ENCODE peak calls at places on chromosome 10, in four cellular contexts. E, R, Q and I are unnamed samples.

GRCh38 chr10:75429159-75429827 is 2.1 kb upstream of the LRMDA start:
- DNase-seq in E (no peak), R (no peak), Q (no peak), I (no peak)

GRCh38 chr10:123868058-123868995 is 23.3 kb downstream of the CPXM2 start:
- DNase-seq in E (no peak), R (no peak), Q (no peak), I (no peak)

GRCh38 chr10:36187382-36188042 is 545.4 kb upstream of the FZD8 start:
- DNase-seq in E (no peak), R (no peak), Q (no peak), I (no peak)

GRCh38 chr10:69486922-69487730 is 35.9 kb downstream of the TSPAN15 start:
- DNase-seq in E (no peak), R (no peak), Q (no peak), I (peak)

GRCh38 chr10:93465806-93466675 is 16.1 kb downstream of the MYOF start:
- DNase-seq in E (no peak), R (peak), Q (peak), I (peak)

GRCh38 chr10:18136056-18136916 is 3.9 kb upstream of the CACNB2 start:
- DNase-seq in E (no peak), R (no peak), Q (no peak), I (no peak)

GRCh38 chr10:58440484-58440883 is 55.3 kb downstream of the TFAM start:
- DNase-seq in E (no peak), R (no peak), Q (no peak), I (no peak)

GRCh38 chr10:128540806-128541739 is 414.9 kb upstream of the MKI67 start:
- DNase-seq in E (peak), R (peak), Q (no peak), I (no peak)

GRCh38 chr10:36412942-36413341 is 712.5 kb upstream of the ANKRD30A start:
- DNase-seq in E (no peak), R (no peak), Q (no peak), I (peak)

GRCh38 chr10:69506834-69507643 is 55.8 kb downstream of the TSPAN15 start:
- DNase-seq in E (no peak), R (no peak), Q (peak), I (no peak)

GRCh38 chr10:45433716-45434469 is 59.9 kb downstream of the ALOX5 start:
- DNase-seq in E (no peak), R (peak), Q (no peak), I (no peak)

GRCh38 chr10:104559935-104560334 is 81.2 kb upstream of the SORCS3 start:
- DNase-seq in E (no peak), R (no peak), Q (no peak), I (no peak)

GRCh38 chr10:110274629-110275028 is 30.1 kb downstream of the SMNDC1 start:
- DNase-seq in E (no peak), R (no peak), Q (peak), I (no peak)

GRCh38 chr10:67818323-67818722 is 19.7 kb downstream of the DNAJC12 start:
- DNase-seq in E (no peak), R (no peak), Q (peak), I (peak)

GRCh38 chr10:51894752-51895151 is 195.4 kb upstream of the CSTF2T start:
- DNase-seq in E (no peak), R (no peak), Q (no peak), I (no peak)

GRCh38 chr10:99874341-99875085 is 92.1 kb downstream of the ABCC2 start:
- DNase-seq in E (no peak), R (no peak), Q (no peak), I (no peak)

GRCh38 chr10:27383595-27384542 is 120.2 kb upstream of the RAB18 start:
- DNase-seq in E (no peak), R (no peak), Q (no peak), I (peak)

GRCh38 chr10:72597897-72598296 is 28.0 kb downstream of the MICU1 start:
- DNase-seq in E (no peak), R (no peak), Q (no peak), I (no peak)

GRCh38 chr10:27547482-27547881 is 43.4 kb downstream of the RAB18 start:
- DNase-seq in E (no peak), R (no peak), Q (no peak), I (no peak)

GRCh38 chr10:86247588-86247987 is 119.0 kb downstream of the GRID1 start:
- DNase-seq in E (no peak), R (no peak), Q (no peak), I (no peak)

GRCh38 chr10:112963835-112964234 is 13.8 kb downstream of the TCF7L2 start:
- DNase-seq in E (no peak), R (no peak), Q (no peak), I (no peak)

GRCh38 chr10:124648738-124649137 is 95.4 kb downstream of the FAM53B start:
- DNase-seq in E (peak), R (peak), Q (peak), I (peak)

GRCh38 chr10:86969421-86970041 is 1.2 kb downstream of the ADIRF start:
- DNase-seq in E (no peak), R (no peak), Q (peak), I (no peak)

GRCh38 chr10:58044072-58044471 is 223.6 kb downstream of the IPMK start:
- DNase-seq in E (no peak), R (no peak), Q (no peak), I (peak)

GRCh38 chr10:3482200-3482993 is 302.6 kb downstream of the KLF6 start:
- DNase-seq in E (peak), R (peak), Q (peak), I (peak)

GRCh38 chr10:68133553-68133952 is 24.3 kb downstream of the MYPN start:
- DNase-seq in E (no peak), R (no peak), Q (no peak), I (no peak)

GRCh38 chr10:72220637-72221036 is 4.6 kb upstream of the ASCC1 start:
- DNase-seq in E (no peak), R (no peak), Q (no peak), I (no peak)

GRCh38 chr10:93422121-93422520 is 60.0 kb downstream of the MYOF start:
- DNase-seq in E (no peak), R (no peak), Q (no peak), I (no peak)

GRCh38 chr10:71323407-71323806 is 4.3 kb downstream of the SLC29A3 start:
- DNase-seq in E (peak), R (no peak), Q (peak), I (no peak)

GRCh38 chr10:31749293-31749692 is 179.3 kb downstream of the ARHGAP12 start:
- DNase-seq in E (no peak), R (no peak), Q (peak), I (no peak)

GRCh38 chr10:112955736-112956421 is 5.8 kb downstream of the TCF7L2 start:
- DNase-seq in E (no peak), R (peak), Q (no peak), I (peak)

GRCh38 chr10:68303849-68304412 is 27.9 kb upstream of the HNRNPH3 start:
- DNase-seq in E (no peak), R (peak), Q (no peak), I (peak)

GRCh38 chr10:100688201-100688600 is 57.2 kb upstream of the PAX2 start:
- DNase-seq in E (no peak), R (no peak), Q (no peak), I (no peak)

GRCh38 chr10:77111611-77112550 is 525.7 kb downstream of the KCNMA1 start:
- DNase-seq in E (peak), R (no peak), Q (peak), I (peak)

GRCh38 chr10:61024801-61025201 is 80.8 kb upstream of the RHOBTB1 start:
- DNase-seq in E (no peak), R (no peak), Q (peak), I (no peak)

GRCh38 chr10:124943301-124944092 is 1.6 kb downstream of the ZRANB1 start:
- DNase-seq in E (no peak), R (no peak), Q (no peak), I (peak)

GRCh38 chr10:73647211-73647874 is 6.1 kb upstream of the MYOZ1 start:
- DNase-seq in E (peak), R (peak), Q (peak), I (no peak)

GRCh38 chr10:5404188-5405041 is at the start of gene TUBAL3:
- DNase-seq in E (no peak), R (peak), Q (no peak), I (no peak)

GRCh38 chr10:73340121-73340520 is 18.5 kb downstream of the CFAP70 start:
- DNase-seq in E (no peak), R (no peak), Q (no peak), I (no peak)

GRCh38 chr10:125661942-125662515 is 20.9 kb downstream of the TEX36 start:
- DNase-seq in E (no peak), R (no peak), Q (peak), I (peak)